ENCODE peak calls at places on chromosomes 12 and 14, in ten cellular contexts. One of them, this sample, is unnamed.

GRCh38 chr14:77151918-77152588 is 10.5 kb upstream of the ZDHHC22 start:
- DNase-seq in neuronal stem cell: no peak
- DNase-seq in Peyer's patch: no peak
- DNase-seq in CD8-positive, alpha-beta memory T cell: no peak
- DNase-seq in spleen: peak; percentile 7
- DNase-seq in thyroid gland: no peak
- DNase-seq in fibroblast of lung: peak; percentile 22
- DNase-seq in ovary: no peak
- DNase-seq in cardiac muscle cell: peak; percentile 52
- DNase-seq in thoracic aorta: no peak
- DNase-seq in this sample: no peak

GRCh38 chr12:106673151-106673550 is 90.3 kb downstream of the RFX4 start:
- DNase-seq in neuronal stem cell: no peak
- DNase-seq in Peyer's patch: no peak
- DNase-seq in CD8-positive, alpha-beta memory T cell: no peak
- DNase-seq in spleen: no peak
- DNase-seq in thyroid gland: peak; percentile 48
- DNase-seq in fibroblast of lung: no peak
- DNase-seq in ovary: no peak
- DNase-seq in cardiac muscle cell: peak; percentile 19
- DNase-seq in thoracic aorta: no peak
- DNase-seq in this sample: no peak

GRCh38 chr14:25381498-25381897 is 331.6 kb upstream of the STXBP6 start:
- DNase-seq in neuronal stem cell: no peak
- DNase-seq in Peyer's patch: no peak
- DNase-seq in CD8-positive, alpha-beta memory T cell: no peak
- DNase-seq in spleen: no peak
- DNase-seq in thyroid gland: no peak
- DNase-seq in fibroblast of lung: no peak
- DNase-seq in ovary: no peak
- DNase-seq in cardiac muscle cell: no peak
- DNase-seq in thoracic aorta: no peak
- DNase-seq in this sample: no peak

GRCh38 chr14:103019827-103020226 is 37.5 kb downstream of the CDC42BPB start:
- DNase-seq in neuronal stem cell: no peak
- DNase-seq in Peyer's patch: no peak
- DNase-seq in CD8-positive, alpha-beta memory T cell: no peak
- DNase-seq in spleen: peak; percentile 46
- DNase-seq in thyroid gland: no peak
- DNase-seq in fibroblast of lung: no peak
- DNase-seq in ovary: no peak
- DNase-seq in cardiac muscle cell: peak; percentile 67
- DNase-seq in thoracic aorta: no peak
- DNase-seq in this sample: no peak

GRCh38 chr14:75088566-75089373 is 19.3 kb downstream of the ZC2HC1C start:
- DNase-seq in neuronal stem cell: peak; percentile 33
- DNase-seq in Peyer's patch: peak; percentile 40
- DNase-seq in CD8-positive, alpha-beta memory T cell: no peak
- DNase-seq in spleen: no peak
- DNase-seq in thyroid gland: peak; percentile 45
- DNase-seq in fibroblast of lung: peak; percentile 36
- DNase-seq in ovary: peak; percentile 44
- DNase-seq in cardiac muscle cell: peak; percentile 71
- DNase-seq in thoracic aorta: peak; percentile 17
- DNase-seq in this sample: peak; percentile 52

GRCh38 chr12:3020399-3020798 is 56.8 kb upstream of the TSPAN9 start:
- DNase-seq in neuronal stem cell: no peak
- DNase-seq in Peyer's patch: no peak
- DNase-seq in CD8-positive, alpha-beta memory T cell: no peak
- DNase-seq in spleen: no peak
- DNase-seq in thyroid gland: no peak
- DNase-seq in fibroblast of lung: no peak
- DNase-seq in ovary: no peak
- DNase-seq in cardiac muscle cell: no peak
- DNase-seq in thoracic aorta: no peak
- DNase-seq in this sample: no peak

GRCh38 chr14:52391866-52392600 is 77.9 kb downstream of the PTGER2 start:
- DNase-seq in neuronal stem cell: no peak
- DNase-seq in Peyer's patch: no peak
- DNase-seq in CD8-positive, alpha-beta memory T cell: no peak
- DNase-seq in spleen: no peak
- DNase-seq in thyroid gland: no peak
- DNase-seq in fibroblast of lung: peak; percentile 87
- DNase-seq in ovary: no peak
- DNase-seq in cardiac muscle cell: peak; percentile 21
- DNase-seq in thoracic aorta: no peak
- DNase-seq in this sample: no peak

GRCh38 chr14:55589171-55589570 is 9.2 kb downstream of the KTN1 start:
- DNase-seq in neuronal stem cell: no peak
- DNase-seq in Peyer's patch: no peak
- DNase-seq in CD8-positive, alpha-beta memory T cell: no peak
- DNase-seq in spleen: no peak
- DNase-seq in thyroid gland: no peak
- DNase-seq in fibroblast of lung: no peak
- DNase-seq in ovary: no peak
- DNase-seq in cardiac muscle cell: no peak
- DNase-seq in thoracic aorta: no peak
- DNase-seq in this sample: no peak

GRCh38 chr12:25463521-25463920 is 89.6 kb downstream of the LMNTD1 start:
- DNase-seq in neuronal stem cell: no peak
- DNase-seq in Peyer's patch: no peak
- DNase-seq in CD8-positive, alpha-beta memory T cell: no peak
- DNase-seq in spleen: no peak
- DNase-seq in thyroid gland: no peak
- DNase-seq in fibroblast of lung: no peak
- DNase-seq in ovary: no peak
- DNase-seq in cardiac muscle cell: no peak
- DNase-seq in thoracic aorta: no peak
- DNase-seq in this sample: no peak

GRCh38 chr12:46240436-46240835 is 28.4 kb downstream of the SLC38A1 start:
- DNase-seq in neuronal stem cell: no peak
- DNase-seq in Peyer's patch: no peak
- DNase-seq in CD8-positive, alpha-beta memory T cell: no peak
- DNase-seq in spleen: no peak
- DNase-seq in thyroid gland: no peak
- DNase-seq in fibroblast of lung: no peak
- DNase-seq in ovary: no peak
- DNase-seq in cardiac muscle cell: no peak
- DNase-seq in thoracic aorta: no peak
- DNase-seq in this sample: no peak

GRCh38 chr12:31756977-31757420 is 28.2 kb upstream of the AMN1 start:
- DNase-seq in neuronal stem cell: no peak
- DNase-seq in Peyer's patch: no peak
- DNase-seq in CD8-positive, alpha-beta memory T cell: no peak
- DNase-seq in spleen: no peak
- DNase-seq in thyroid gland: no peak
- DNase-seq in fibroblast of lung: peak; percentile 74
- DNase-seq in ovary: no peak
- DNase-seq in cardiac muscle cell: peak; percentile 34
- DNase-seq in thoracic aorta: no peak
- DNase-seq in this sample: no peak

GRCh38 chr12:81294325-81295190 is 216.7 kb downstream of the ACSS3 start:
- DNase-seq in neuronal stem cell: no peak
- DNase-seq in Peyer's patch: no peak
- DNase-seq in CD8-positive, alpha-beta memory T cell: no peak
- DNase-seq in spleen: no peak
- DNase-seq in thyroid gland: no peak
- DNase-seq in fibroblast of lung: peak; percentile 80
- DNase-seq in ovary: no peak
- DNase-seq in cardiac muscle cell: peak; percentile 3
- DNase-seq in thoracic aorta: no peak
- DNase-seq in this sample: no peak

GRCh38 chr12:18591473-18591872 is 146.3 kb downstream of the PLCZ1 start:
- DNase-seq in neuronal stem cell: no peak
- DNase-seq in Peyer's patch: no peak
- DNase-seq in CD8-positive, alpha-beta memory T cell: no peak
- DNase-seq in spleen: no peak
- DNase-seq in thyroid gland: no peak
- DNase-seq in fibroblast of lung: no peak
- DNase-seq in ovary: no peak
- DNase-seq in cardiac muscle cell: no peak
- DNase-seq in thoracic aorta: no peak
- DNase-seq in this sample: no peak

GRCh38 chr14:60332046-60332399 is 83.0 kb downstream of the PPM1A start:
- DNase-seq in neuronal stem cell: no peak
- DNase-seq in Peyer's patch: no peak
- DNase-seq in CD8-positive, alpha-beta memory T cell: no peak
- DNase-seq in spleen: no peak
- DNase-seq in thyroid gland: no peak
- DNase-seq in fibroblast of lung: no peak
- DNase-seq in ovary: no peak
- DNase-seq in cardiac muscle cell: no peak
- DNase-seq in thoracic aorta: no peak
- DNase-seq in this sample: no peak
- H3K4me3 ChIP-seq in neuronal stem cell: peak overlapping the region; percentile 44
- H3K4me3 ChIP-seq in Peyer's patch: peak overlapping the region; percentile 51
- H3K4me3 ChIP-seq in CD8-positive, alpha-beta memory T cell: peak overlapping the region; percentile 79
- H3K4me3 ChIP-seq in spleen: peak overlapping the region; percentile 50
- H3K4me3 ChIP-seq in thyroid gland: no peak overlapping the region
- H3K4me3 ChIP-seq in fibroblast of lung: no peak overlapping the region
- H3K4me3 ChIP-seq in ovary: no peak overlapping the region
- H3K4me3 ChIP-seq in cardiac muscle cell: no peak overlapping the region
- H3K4me3 ChIP-seq in thoracic aorta: peak overlapping the region; percentile 61
- H3K4me3 ChIP-seq in this sample: no peak overlapping the region

GRCh38 chr14:89344871-89345270 is 72.2 kb downstream of the FOXN3 start:
- DNase-seq in neuronal stem cell: no peak
- DNase-seq in Peyer's patch: no peak
- DNase-seq in CD8-positive, alpha-beta memory T cell: no peak
- DNase-seq in spleen: no peak
- DNase-seq in thyroid gland: peak; percentile 95
- DNase-seq in fibroblast of lung: no peak
- DNase-seq in ovary: no peak
- DNase-seq in cardiac muscle cell: no peak
- DNase-seq in thoracic aorta: no peak
- DNase-seq in this sample: no peak
- H3K27ac ChIP-seq in neuronal stem cell: no peak overlapping the region
- H3K27ac ChIP-seq in Peyer's patch: no peak overlapping the region
- H3K27ac ChIP-seq in CD8-positive, alpha-beta memory T cell: no peak overlapping the region
- H3K27ac ChIP-seq in spleen: no peak overlapping the region
- H3K27ac ChIP-seq in thyroid gland: no peak overlapping the region
- H3K27ac ChIP-seq in fibroblast of lung: no peak overlapping the region
- H3K27ac ChIP-seq in ovary: no peak overlapping the region
- H3K27ac ChIP-seq in cardiac muscle cell: no peak overlapping the region
- H3K27ac ChIP-seq in thoracic aorta: no peak overlapping the region
- H3K27ac ChIP-seq in this sample: no peak overlapping the region

GRCh38 chr12:121334513-121335343 is 17.5 kb downstream of the ANAPC5 start:
- DNase-seq in neuronal stem cell: peak; percentile 38
- DNase-seq in Peyer's patch: no peak
- DNase-seq in CD8-positive, alpha-beta memory T cell: no peak
- DNase-seq in spleen: no peak
- DNase-seq in thyroid gland: no peak
- DNase-seq in fibroblast of lung: peak; percentile 67
- DNase-seq in ovary: no peak
- DNase-seq in cardiac muscle cell: peak; percentile 84
- DNase-seq in thoracic aorta: no peak
- DNase-seq in this sample: peak; percentile 26

GRCh38 chr12:121330692-121331091 is 21.5 kb downstream of the ANAPC5 start:
- DNase-seq in neuronal stem cell: no peak
- DNase-seq in Peyer's patch: no peak
- DNase-seq in CD8-positive, alpha-beta memory T cell: no peak
- DNase-seq in spleen: no peak
- DNase-seq in thyroid gland: no peak
- DNase-seq in fibroblast of lung: no peak
- DNase-seq in ovary: no peak
- DNase-seq in cardiac muscle cell: no peak
- DNase-seq in thoracic aorta: no peak
- DNase-seq in this sample: no peak

GRCh38 chr12:121331268-121331667 is 20.9 kb downstream of the ANAPC5 start:
- DNase-seq in neuronal stem cell: no peak
- DNase-seq in Peyer's patch: no peak
- DNase-seq in CD8-positive, alpha-beta memory T cell: no peak
- DNase-seq in spleen: no peak
- DNase-seq in thyroid gland: no peak
- DNase-seq in fibroblast of lung: no peak
- DNase-seq in ovary: no peak
- DNase-seq in cardiac muscle cell: no peak
- DNase-seq in thoracic aorta: no peak
- DNase-seq in this sample: no peak

GRCh38 chr12:121330195-121330594 is 22.0 kb downstream of the ANAPC5 start:
- DNase-seq in neuronal stem cell: no peak
- DNase-seq in Peyer's patch: no peak
- DNase-seq in CD8-positive, alpha-beta memory T cell: no peak
- DNase-seq in spleen: no peak
- DNase-seq in thyroid gland: no peak
- DNase-seq in fibroblast of lung: no peak
- DNase-seq in ovary: no peak
- DNase-seq in cardiac muscle cell: no peak
- DNase-seq in thoracic aorta: no peak
- DNase-seq in this sample: no peak

DNA sequence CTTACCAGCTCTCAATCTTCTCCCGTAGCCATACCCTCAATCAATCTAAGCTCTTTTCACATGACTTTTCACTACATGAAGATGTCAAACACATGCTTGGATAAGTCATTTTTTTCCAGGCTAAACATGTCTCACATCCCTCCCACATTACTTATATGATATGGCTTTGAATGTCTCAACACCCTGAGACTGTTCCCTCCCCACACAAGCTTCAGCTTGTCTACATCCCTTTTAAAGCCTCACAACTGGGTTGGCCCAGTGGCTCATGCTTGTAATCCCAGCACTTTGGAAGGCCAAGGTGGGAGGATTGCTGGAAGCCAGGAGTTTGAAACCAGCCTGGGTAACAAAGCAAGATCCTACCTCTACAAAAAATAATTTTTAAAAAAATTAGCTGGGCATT is 18.5 kb downstream of the ANAPC5 start:
- DNase-seq in neuronal stem cell: no peak
- DNase-seq in Peyer's patch: no peak
- DNase-seq in CD8-positive, alpha-beta memory T cell: no peak
- DNase-seq in spleen: no peak
- DNase-seq in thyroid gland: no peak
- DNase-seq in fibroblast of lung: no peak
- DNase-seq in ovary: no peak
- DNase-seq in cardiac muscle cell: no peak
- DNase-seq in thoracic aorta: no peak
- DNase-seq in this sample: no peak
- H3K36me3 ChIP-seq in neuronal stem cell: peaks cover 25% of the 10 kb centered on the region
- H3K36me3 ChIP-seq in Peyer's patch: no peaks in the 10 kb centered on the region
- H3K36me3 ChIP-seq in CD8-positive, alpha-beta memory T cell: peaks cover 55% of the 10 kb centered on the region
- H3K36me3 ChIP-seq in spleen: peaks cover 72% of the 10 kb centered on the region
- H3K36me3 ChIP-seq in thyroid gland: peaks cover 45% of the 10 kb centered on the region
- H3K36me3 ChIP-seq in fibroblast of lung: peaks cover 7% of the 10 kb centered on the region
- H3K36me3 ChIP-seq in ovary: no peaks in the 10 kb centered on the region
- H3K36me3 ChIP-seq in cardiac muscle cell: peaks cover 44% of the 10 kb centered on the region
- H3K36me3 ChIP-seq in thoracic aorta: peaks cover 59% of the 10 kb centered on the region
- H3K36me3 ChIP-seq in this sample: peaks cover 5% of the 10 kb centered on the region

DNA sequence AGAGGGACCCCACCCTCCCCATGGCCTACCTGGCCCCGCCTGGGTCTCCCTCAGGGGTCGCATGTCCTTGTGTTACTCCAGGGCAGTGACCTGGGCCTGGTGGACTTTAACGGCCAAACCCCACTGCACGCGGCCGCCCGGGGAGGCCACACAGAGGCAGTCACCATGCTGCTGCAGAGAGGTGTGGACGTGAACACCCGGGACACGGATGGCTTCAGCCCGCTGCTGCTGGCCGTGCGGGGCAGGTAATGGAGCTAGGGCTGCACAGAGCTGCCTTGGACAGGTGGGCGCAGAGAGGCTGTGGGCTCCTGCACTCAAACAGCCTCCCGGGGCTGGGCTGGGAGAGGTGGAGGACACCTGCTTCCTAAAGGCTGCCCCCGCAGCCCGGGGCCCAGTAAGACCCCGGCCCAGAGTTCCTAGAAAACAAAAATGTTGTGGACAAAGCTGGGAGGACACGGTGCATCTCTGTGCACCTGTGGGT is 21.6 kb downstream of the ASPG start:
- DNase-seq in neuronal stem cell: no peak
- DNase-seq in Peyer's patch: no peak
- DNase-seq in CD8-positive, alpha-beta memory T cell: peak; percentile 35
- DNase-seq in spleen: peak; percentile 56
- DNase-seq in thyroid gland: peak; percentile 2
- DNase-seq in fibroblast of lung: no peak
- DNase-seq in ovary: no peak
- DNase-seq in cardiac muscle cell: no peak
- DNase-seq in thoracic aorta: no peak
- DNase-seq in this sample: no peak
- H3K4me3 ChIP-seq in neuronal stem cell: no peak overlapping the region
- H3K4me3 ChIP-seq in Peyer's patch: no peak overlapping the region
- H3K4me3 ChIP-seq in CD8-positive, alpha-beta memory T cell: no peak overlapping the region
- H3K4me3 ChIP-seq in spleen: no peak overlapping the region
- H3K4me3 ChIP-seq in thyroid gland: no peak overlapping the region
- H3K4me3 ChIP-seq in fibroblast of lung: no peak overlapping the region
- H3K4me3 ChIP-seq in ovary: no peak overlapping the region
- H3K4me3 ChIP-seq in cardiac muscle cell: no peak overlapping the region
- H3K4me3 ChIP-seq in thoracic aorta: no peak overlapping the region
- H3K4me3 ChIP-seq in this sample: no peak overlapping the region